ENCODE peak calls at places on chromosomes 4 and X, in nine cellular contexts. One of them, this sample, is unnamed.

GRCh38 chr4:38109896-38110295 is 149.7 kb downstream of the PTTG2 start:
- DNase-seq in neural progenitor cell: peak; percentile 84
- DNase-seq in heart right ventricle: no peak
- DNase-seq in tibial artery: no peak
- DNase-seq in vagina: no peak
- DNase-seq in uterus: no peak
- DNase-seq in GM23248: no peak
- DNase-seq in fibroblast of lung: no peak
- DNase-seq in tibial nerve: no peak
- DNase-seq in this sample: no peak

GRCh38 chrX:53435997-53436396 is 1.8 kb upstream of the HSD17B10 start:
- DNase-seq in GM23248: peak; percentile 80
- DNase-seq in uterus: peak; percentile 59
- DNase-seq in neural progenitor cell: peak; percentile 77
- DNase-seq in tibial nerve: peak; percentile 21
- DNase-seq in fibroblast of lung: peak; percentile 64
- DNase-seq in heart right ventricle: peak; percentile 38
- DNase-seq in tibial artery: no peak
- DNase-seq in vagina: no peak
- DNase-seq in this sample: peak; percentile 45

GRCh38 chrX:155888139-155888538 is 7.0 kb downstream of the VAMP7 start:
- DNase-seq in heart right ventricle: no peak
- DNase-seq in tibial nerve: no peak
- DNase-seq in uterus: no peak
- DNase-seq in vagina: no peak
- DNase-seq in GM23248: peak; percentile 69
- DNase-seq in tibial artery: no peak
- DNase-seq in fibroblast of lung: peak; percentile 65
- DNase-seq in neural progenitor cell: no peak
- DNase-seq in this sample: no peak

GRCh38 chrX:2145672-2146412 is 354.9 kb downstream of the DHRSX start:
- DNase-seq in tibial nerve: no peak
- DNase-seq in tibial artery: no peak
- DNase-seq in fibroblast of lung: no peak
- DNase-seq in vagina: no peak
- DNase-seq in GM23248: peak; percentile 20
- DNase-seq in heart right ventricle: no peak
- DNase-seq in neural progenitor cell: no peak
- DNase-seq in uterus: no peak
- DNase-seq in this sample: no peak

GRCh38 chrX:153703036-153703370 is 15.3 kb downstream of the SLC6A8 start:
- DNase-seq in tibial artery: no peak
- DNase-seq in GM23248: no peak
- DNase-seq in fibroblast of lung: peak; percentile 54
- DNase-seq in neural progenitor cell: no peak
- DNase-seq in tibial nerve: no peak
- DNase-seq in uterus: peak; percentile 53
- DNase-seq in heart right ventricle: no peak
- DNase-seq in vagina: no peak
- DNase-seq in this sample: no peak

GRCh38 chr4:140130677-140131076 is 23.3 kb downstream of the MAML3 start:
- DNase-seq in uterus: no peak
- DNase-seq in fibroblast of lung: peak; percentile 56
- DNase-seq in tibial artery: no peak
- DNase-seq in vagina: no peak
- DNase-seq in neural progenitor cell: no peak
- DNase-seq in GM23248: peak; percentile 93
- DNase-seq in tibial nerve: no peak
- DNase-seq in heart right ventricle: no peak
- DNase-seq in this sample: no peak

GRCh38 chr4:45662996-45663395 is 460.9 kb downstream of the GABRG1 start:
- DNase-seq in tibial artery: no peak
- DNase-seq in vagina: no peak
- DNase-seq in fibroblast of lung: peak; percentile 87
- DNase-seq in GM23248: peak; percentile 83
- DNase-seq in uterus: no peak
- DNase-seq in heart right ventricle: peak; percentile 68
- DNase-seq in tibial nerve: no peak
- DNase-seq in neural progenitor cell: peak; percentile 13
- DNase-seq in this sample: no peak

GRCh38 chr4:17535906-17536305 is 20.9 kb downstream of the CLRN2 start:
- DNase-seq in uterus: no peak
- DNase-seq in fibroblast of lung: no peak
- DNase-seq in tibial nerve: no peak
- DNase-seq in heart right ventricle: no peak
- DNase-seq in tibial artery: no peak
- DNase-seq in neural progenitor cell: no peak
- DNase-seq in vagina: no peak
- DNase-seq in GM23248: no peak
- DNase-seq in this sample: no peak

GRCh38 chr4:140078366-140078765 is 75.6 kb downstream of the MAML3 start:
- DNase-seq in uterus: peak; percentile 41
- DNase-seq in neural progenitor cell: peak; percentile 58
- DNase-seq in tibial artery: no peak
- DNase-seq in vagina: no peak
- DNase-seq in heart right ventricle: peak; percentile 46
- DNase-seq in fibroblast of lung: no peak
- DNase-seq in tibial nerve: peak; percentile 36
- DNase-seq in GM23248: peak; percentile 28
- DNase-seq in this sample: no peak

GRCh38 chrX:149010026-149010898 is 494.8 kb downstream of the IDS start:
- DNase-seq in uterus: no peak
- DNase-seq in GM23248: no peak
- DNase-seq in fibroblast of lung: no peak
- DNase-seq in vagina: no peak
- DNase-seq in heart right ventricle: no peak
- DNase-seq in tibial artery: no peak
- DNase-seq in neural progenitor cell: no peak
- DNase-seq in tibial nerve: no peak
- DNase-seq in this sample: no peak

GRCh38 chr4:169439244-169439643 is 168.5 kb upstream of the SH3RF1 start:
- DNase-seq in tibial artery: no peak
- DNase-seq in tibial nerve: no peak
- DNase-seq in vagina: no peak
- DNase-seq in neural progenitor cell: peak; percentile 6
- DNase-seq in fibroblast of lung: peak; percentile 60
- DNase-seq in uterus: no peak
- DNase-seq in GM23248: no peak
- DNase-seq in heart right ventricle: no peak
- DNase-seq in this sample: no peak

GRCh38 chr4:15702941-15703403 is at the start of gene BST1:
- DNase-seq in tibial nerve: peak; percentile 60
- DNase-seq in uterus: peak; percentile 53
- DNase-seq in tibial artery: peak; percentile 82
- DNase-seq in neural progenitor cell: peak; percentile 28
- DNase-seq in fibroblast of lung: peak; percentile 52
- DNase-seq in vagina: no peak
- DNase-seq in heart right ventricle: peak; percentile 67
- DNase-seq in GM23248: peak; percentile 74
- DNase-seq in this sample: peak; percentile 19

GRCh38 chrX:143378851-143379250 is 138.4 kb downstream of the SPANXN3 start:
- DNase-seq in fibroblast of lung: no peak
- DNase-seq in tibial nerve: no peak
- DNase-seq in heart right ventricle: no peak
- DNase-seq in vagina: no peak
- DNase-seq in uterus: no peak
- DNase-seq in neural progenitor cell: no peak
- DNase-seq in tibial artery: no peak
- DNase-seq in GM23248: no peak
- DNase-seq in this sample: no peak

GRCh38 chrX:153582896-153583295 is 16.0 kb downstream of the CCNQ start:
- DNase-seq in fibroblast of lung: peak; percentile 16
- DNase-seq in tibial artery: no peak
- DNase-seq in tibial nerve: no peak
- DNase-seq in GM23248: no peak
- DNase-seq in neural progenitor cell: peak; percentile 53
- DNase-seq in heart right ventricle: no peak
- DNase-seq in uterus: no peak
- DNase-seq in vagina: no peak
- DNase-seq in this sample: peak; percentile 82

GRCh38 chrX:77893713-77894112 is 1.5 kb downstream of the MAGT1 start:
- DNase-seq in vagina: no peak
- DNase-seq in neural progenitor cell: no peak
- DNase-seq in tibial artery: no peak
- DNase-seq in tibial nerve: no peak
- DNase-seq in uterus: no peak
- DNase-seq in heart right ventricle: no peak
- DNase-seq in GM23248: no peak
- DNase-seq in fibroblast of lung: no peak
- DNase-seq in this sample: no peak

GRCh38 chrX:10140264-10140663 is 16.5 kb upstream of the CLCN4 start:
- DNase-seq in heart right ventricle: no peak
- DNase-seq in tibial artery: no peak
- DNase-seq in GM23248: no peak
- DNase-seq in vagina: no peak
- DNase-seq in neural progenitor cell: no peak
- DNase-seq in tibial nerve: no peak
- DNase-seq in fibroblast of lung: no peak
- DNase-seq in uterus: no peak
- DNase-seq in this sample: no peak

GRCh38 chrX:47232803-47233332 is at the start of gene USP11:
- DNase-seq in vagina: no peak
- DNase-seq in fibroblast of lung: peak; percentile 60
- DNase-seq in GM23248: peak; percentile 57
- DNase-seq in heart right ventricle: peak; percentile 38
- DNase-seq in tibial artery: peak; percentile 74
- DNase-seq in neural progenitor cell: peak; percentile 83
- DNase-seq in uterus: peak; percentile 63
- DNase-seq in tibial nerve: no peak
- DNase-seq in this sample: peak; percentile 66

GRCh38 chr4:27123050-27123768 is 262.6 kb downstream of the STIM2 start:
- DNase-seq in GM23248: no peak
- DNase-seq in vagina: no peak
- DNase-seq in fibroblast of lung: no peak
- DNase-seq in neural progenitor cell: peak; percentile 82
- DNase-seq in tibial artery: peak; percentile 37
- DNase-seq in tibial nerve: no peak
- DNase-seq in heart right ventricle: no peak
- DNase-seq in uterus: no peak
- DNase-seq in this sample: no peak

GRCh38 chr4:27081675-27082579 is 221.3 kb downstream of the STIM2 start:
- DNase-seq in neural progenitor cell: no peak
- DNase-seq in heart right ventricle: no peak
- DNase-seq in tibial artery: no peak
- DNase-seq in GM23248: no peak
- DNase-seq in vagina: no peak
- DNase-seq in fibroblast of lung: no peak
- DNase-seq in tibial nerve: no peak
- DNase-seq in uterus: no peak
- DNase-seq in this sample: no peak

GRCh38 chr4:139391731-139392130 is 62.2 kb upstream of the RAB33B start:
- DNase-seq in tibial nerve: no peak
- DNase-seq in uterus: no peak
- DNase-seq in GM23248: no peak
- DNase-seq in neural progenitor cell: no peak
- DNase-seq in heart right ventricle: no peak
- DNase-seq in vagina: no peak
- DNase-seq in tibial artery: no peak
- DNase-seq in fibroblast of lung: no peak
- DNase-seq in this sample: no peak

GRCh38 chr4:55312491-55313101 is 33.4 kb upstream of the SRD5A3 start:
- DNase-seq in heart right ventricle: peak; percentile 59
- DNase-seq in GM23248: peak; percentile 79
- DNase-seq in vagina: no peak
- DNase-seq in uterus: peak; percentile 26
- DNase-seq in tibial nerve: peak; percentile 51
- DNase-seq in fibroblast of lung: peak; percentile 61
- DNase-seq in neural progenitor cell: peak; percentile 52
- DNase-seq in tibial artery: no peak
- DNase-seq in this sample: peak; percentile 19

GRCh38 chr4:24867766-24868296 is 45.0 kb downstream of the CCDC149 start:
- DNase-seq in heart right ventricle: no peak
- DNase-seq in uterus: no peak
- DNase-seq in vagina: no peak
- DNase-seq in GM23248: no peak
- DNase-seq in neural progenitor cell: no peak
- DNase-seq in tibial artery: no peak
- DNase-seq in tibial nerve: no peak
- DNase-seq in fibroblast of lung: no peak
- DNase-seq in this sample: no peak

DNA sequence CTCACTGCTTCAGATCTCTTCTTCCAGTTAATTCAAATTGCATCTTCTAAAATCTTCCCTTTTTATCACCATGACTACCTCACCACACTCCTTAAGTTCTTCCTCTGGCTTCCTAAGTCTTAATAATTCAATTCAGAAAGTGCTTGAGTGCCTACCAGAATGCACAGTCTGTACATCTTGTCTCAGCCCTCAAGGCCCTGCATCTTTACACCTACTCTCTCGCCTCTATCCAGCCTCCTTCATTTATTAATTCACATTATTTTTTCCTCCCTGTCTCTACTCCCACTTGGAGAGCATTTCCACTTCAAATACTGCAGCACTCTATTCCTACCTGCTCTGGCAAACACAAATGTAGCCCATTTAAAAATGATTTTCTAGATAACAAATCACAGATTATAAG is 90.5 kb downstream of the MAPK10 start:
- DNase-seq in fibroblast of lung: no peak
- DNase-seq in vagina: no peak
- DNase-seq in uterus: no peak
- DNase-seq in tibial nerve: no peak
- DNase-seq in tibial artery: no peak
- DNase-seq in GM23248: no peak
- DNase-seq in heart right ventricle: no peak
- DNase-seq in neural progenitor cell: no peak
- DNase-seq in this sample: no peak
- H3K27ac ChIP-seq in fibroblast of lung: no peak overlapping the region
- H3K27ac ChIP-seq in vagina: no peak overlapping the region
- H3K27ac ChIP-seq in uterus: no peak overlapping the region
- H3K27ac ChIP-seq in tibial nerve: no peak overlapping the region
- H3K27ac ChIP-seq in tibial artery: no peak overlapping the region
- H3K27ac ChIP-seq in GM23248: no peak overlapping the region
- H3K27ac ChIP-seq in heart right ventricle: no peak overlapping the region
- H3K27ac ChIP-seq in neural progenitor cell: no peak overlapping the region
- H3K27ac ChIP-seq in this sample: no peak overlapping the region

GRCh38 chrX:11792461-11793421 is 34.7 kb downstream of the MSL3 start:
- DNase-seq in uterus: no peak
- DNase-seq in GM23248: no peak
- DNase-seq in vagina: no peak
- DNase-seq in fibroblast of lung: no peak
- DNase-seq in tibial nerve: no peak
- DNase-seq in neural progenitor cell: no peak
- DNase-seq in heart right ventricle: peak; percentile 3
- DNase-seq in tibial artery: no peak
- DNase-seq in this sample: peak; percentile 11
- H3K4me3 ChIP-seq in uterus: no peak overlapping the region
- H3K4me3 ChIP-seq in GM23248: no peak overlapping the region
- H3K4me3 ChIP-seq in vagina: no peak overlapping the region
- H3K4me3 ChIP-seq in fibroblast of lung: no peak overlapping the region
- H3K4me3 ChIP-seq in tibial nerve: no peak overlapping the region
- H3K4me3 ChIP-seq in neural progenitor cell: no peak overlapping the region
- H3K4me3 ChIP-seq in heart right ventricle: no peak overlapping the region
- H3K4me3 ChIP-seq in tibial artery: no peak overlapping the region
- H3K4me3 ChIP-seq in this sample: no peak overlapping the region

GRCh38 chr4:19002170-19002569 is 980.6 kb upstream of the LCORL start:
- DNase-seq in GM23248: no peak
- DNase-seq in tibial nerve: no peak
- DNase-seq in vagina: no peak
- DNase-seq in tibial artery: no peak
- DNase-seq in heart right ventricle: no peak
- DNase-seq in uterus: no peak
- DNase-seq in fibroblast of lung: no peak
- DNase-seq in neural progenitor cell: peak; percentile 10
- DNase-seq in this sample: no peak
- H3K9me3 ChIP-seq in GM23248: no peaks in the 10 kb centered on the region
- H3K9me3 ChIP-seq in tibial nerve: no peaks in the 10 kb centered on the region
- H3K9me3 ChIP-seq in vagina: no peaks in the 10 kb centered on the region
- H3K9me3 ChIP-seq in tibial artery: no peaks in the 10 kb centered on the region
- H3K9me3 ChIP-seq in heart right ventricle: no peaks in the 10 kb centered on the region
- H3K9me3 ChIP-seq in uterus: no peaks in the 10 kb centered on the region
- H3K9me3 ChIP-seq in fibroblast of lung: no peaks in the 10 kb centered on the region
- H3K9me3 ChIP-seq in neural progenitor cell: no peaks in the 10 kb centered on the region
- H3K9me3 ChIP-seq in this sample: peaks cover 5% of the 10 kb centered on the region

GRCh38 chr4:152109585-152110509 is 349.0 kb upstream of the GATB start:
- DNase-seq in tibial artery: no peak
- DNase-seq in heart right ventricle: no peak
- DNase-seq in GM23248: peak; percentile 42
- DNase-seq in uterus: no peak
- DNase-seq in tibial nerve: no peak
- DNase-seq in vagina: peak; percentile 84
- DNase-seq in neural progenitor cell: no peak
- DNase-seq in fibroblast of lung: peak; percentile 18
- DNase-seq in this sample: no peak
- H3K27ac ChIP-seq in tibial artery: no peak overlapping the region
- H3K27ac ChIP-seq in heart right ventricle: no peak overlapping the region
- H3K27ac ChIP-seq in GM23248: no peak overlapping the region
- H3K27ac ChIP-seq in uterus: no peak overlapping the region
- H3K27ac ChIP-seq in tibial nerve: no peak overlapping the region
- H3K27ac ChIP-seq in vagina: no peak overlapping the region
- H3K27ac ChIP-seq in neural progenitor cell: no peak overlapping the region
- H3K27ac ChIP-seq in fibroblast of lung: no peak overlapping the region
- H3K27ac ChIP-seq in this sample: no peak overlapping the region